ENCODE peak calls at places on chromosomes 4 and X, in seven cellular contexts. U is astrocyte; M is iPS-NIHi11; P is activated CD8-positive, alpha-beta memory T cell treated with anti-CD3 and anti-CD28 coated beads, Interleukin-2, amount 50 U/mL, for 4 hours; G is cerebellar nuclear complex; Z is activated CD4-positive, alpha-beta T cell treated with anti-CD3 and anti-CD28 coated beads, Interleukin-2, amount 50 U/mL, for 1 hour; W is kidney epithelial cell. D is an unnamed sample.

GRCh38 chr4:19532120-19532848 is 719.4 kb upstream of the SLIT2 start:
- DNase-seq in U (peak), P (no peak), W (no peak), M (no peak), Z (no peak), G (no peak), D (no peak)

GRCh38 chr4:118865091-118865708 is 23.5 kb upstream of the SYNPO2 start:
- DNase-seq in Z (no peak), U (peak), G (peak), W (peak), P (no peak), M (peak), D (no peak)

GRCh38 chr4:112857461-112857860 is 192.0 kb upstream of the ANK2 start:
- DNase-seq in G (no peak), W (peak), Z (no peak), U (peak), P (no peak), M (peak), D (no peak)

GRCh38 chr4:63620271-63620670 is 789.0 kb downstream of the TECRL start:
- DNase-seq in G (peak), Z (no peak), M (no peak), P (no peak), W (no peak), U (no peak), D (no peak)

GRCh38 chr4:183130328-183131155 is 31.5 kb downstream of the WWC2 start:
- DNase-seq in U (peak), W (no peak), G (no peak), P (no peak), M (no peak), Z (no peak), D (no peak)

GRCh38 chrX:134734343-134735001 is 76.2 kb upstream of the PLAC1 start:
- DNase-seq in G (no peak), P (no peak), M (no peak), U (peak), Z (no peak), W (no peak), D (no peak)

GRCh38 chr4:10611673-10612072 is 72.9 kb downstream of the CLNK start:
- DNase-seq in Z (no peak), P (no peak), W (peak), M (no peak), G (no peak), U (peak), D (no peak)

GRCh38 chr4:111136438-111136837 is 513.6 kb upstream of the PITX2 start:
- DNase-seq in Z (no peak), M (no peak), P (no peak), W (no peak), G (no peak), U (peak), D (no peak)

GRCh38 chr4:159369256-159369655 is 266.4 kb downstream of the RAPGEF2 start:
- DNase-seq in Z (no peak), U (no peak), M (no peak), G (no peak), P (no peak), W (no peak), D (no peak)

GRCh38 chr4:105994061-105994460 is 98.8 kb downstream of the NPNT start:
- DNase-seq in Z (no peak), U (no peak), G (no peak), W (no peak), M (no peak), P (no peak), D (no peak)

GRCh38 chr4:129929984-129930383 is 834.0 kb downstream of the C4orf33 start:
- DNase-seq in P (no peak), U (no peak), W (no peak), Z (no peak), M (no peak), G (no peak), D (no peak)

GRCh38 chr4:182144621-182145359 is 98.4 kb upstream of the TENM3 start:
- DNase-seq in P (no peak), W (no peak), M (peak), U (no peak), G (no peak), Z (no peak), D (no peak)

GRCh38 chr4:19372365-19372764 is 879.3 kb upstream of the SLIT2 start:
- DNase-seq in Z (no peak), U (no peak), G (no peak), M (no peak), W (no peak), P (no peak), D (no peak)

GRCh38 chrX:24601858-24602257 is 45.3 kb downstream of the PCYT1B start:
- DNase-seq in M (no peak), G (no peak), P (no peak), U (no peak), W (no peak), Z (no peak), D (no peak)

GRCh38 chrX:120316587-120317283 is 5.5 kb upstream of the TMEM255A start:
- DNase-seq in P (no peak), U (peak), G (no peak), W (no peak), M (no peak), Z (no peak), D (no peak)

GRCh38 chr4:60865238-60865637 is 334.9 kb upstream of the ADGRL3 start:
- DNase-seq in M (peak), U (no peak), P (no peak), Z (no peak), G (no peak), W (no peak), D (no peak)

GRCh38 chr4:7295201-7295916 is 103.0 kb downstream of the SORCS2 start:
- DNase-seq in Z (no peak), W (no peak), M (no peak), P (no peak), G (no peak), U (peak), D (peak)

GRCh38 chrX:151722241-151722846 is 6.5 kb downstream of the FATE1 start:
- DNase-seq in G (no peak), M (peak), U (no peak), W (no peak), P (no peak), Z (no peak), D (no peak)

GRCh38 chrX:53287493-53288138 is 6.2 kb upstream of the IQSEC2 start:
- DNase-seq in W (no peak), G (no peak), P (peak), U (peak), M (no peak), Z (peak), D (peak)

GRCh38 chrX:152843852-152844251 is 13.0 kb downstream of the NSDHL start:
- DNase-seq in Z (no peak), W (no peak), U (no peak), M (no peak), G (no peak), P (no peak), D (no peak)

GRCh38 chrX:38150993-38151392 is 69.7 kb downstream of the SRPX start:
- DNase-seq in G (no peak), U (no peak), W (no peak), M (no peak), P (no peak), Z (no peak), D (no peak)

GRCh38 chr4:96315815-96316214 is 475.9 kb downstream of the PDHA2 start:
- DNase-seq in P (no peak), G (no peak), U (peak), W (no peak), M (peak), Z (no peak), D (no peak)

GRCh38 chrX:105837227-105837626 is 14.9 kb downstream of the NRK start:
- DNase-seq in U (peak), P (no peak), M (no peak), Z (no peak), W (peak), G (no peak), D (peak)

GRCh38 chrX:107301253-107301652 is 94.8 kb downstream of the DNAAF6 start:
- DNase-seq in G (no peak), P (no peak), M (no peak), W (no peak), Z (no peak), U (no peak), D (no peak)

GRCh38 chr4:47698837-47699236 is 139.0 kb downstream of the CORIN start:
- DNase-seq in G (no peak), Z (no peak), P (no peak), U (no peak), W (no peak), M (no peak), D (no peak)